ENCODE peak calls at places on chromosomes 3 and 15, in six cellular contexts. One of them, this sample, is unnamed.

GRCh38 chr15:45201557-45202246 is 13.9 kb upstream of the SHF start:
- DNase-seq in mammary epithelial cell: no peak
- DNase-seq in cardiac muscle cell: no peak
- DNase-seq in tibial nerve: no peak
- DNase-seq in neural progenitor cell: no peak
- DNase-seq in ascending aorta: no peak
- DNase-seq in this sample: no peak

GRCh38 chr3:171950373-171950772 is 89.0 kb upstream of the FNDC3B start:
- DNase-seq in mammary epithelial cell: peak; percentile 56
- DNase-seq in tibial nerve: no peak
- DNase-seq in cardiac muscle cell: peak; percentile 23
- DNase-seq in ascending aorta: no peak
- DNase-seq in neural progenitor cell: peak; percentile 33
- DNase-seq in this sample: peak; percentile 76

GRCh38 chr3:297585-297984 is 101.0 kb downstream of the CHL1 start:
- DNase-seq in tibial nerve: no peak
- DNase-seq in neural progenitor cell: peak; percentile 9
- DNase-seq in cardiac muscle cell: no peak
- DNase-seq in ascending aorta: no peak
- DNase-seq in mammary epithelial cell: no peak
- DNase-seq in this sample: no peak

GRCh38 chr15:66115568-66116206 is 137.9 kb downstream of the MEGF11 start:
- DNase-seq in cardiac muscle cell: no peak
- DNase-seq in mammary epithelial cell: no peak
- DNase-seq in tibial nerve: no peak
- DNase-seq in ascending aorta: no peak
- DNase-seq in neural progenitor cell: no peak
- DNase-seq in this sample: no peak

GRCh38 chr3:5201536-5201935 is 14.0 kb downstream of the EDEM1 start:
- DNase-seq in ascending aorta: no peak
- DNase-seq in tibial nerve: no peak
- DNase-seq in mammary epithelial cell: no peak
- DNase-seq in cardiac muscle cell: no peak
- DNase-seq in neural progenitor cell: no peak
- DNase-seq in this sample: no peak

GRCh38 chr3:49124991-49125670 is 4.5 kb upstream of the USP19 start:
- DNase-seq in ascending aorta: no peak
- DNase-seq in mammary epithelial cell: no peak
- DNase-seq in cardiac muscle cell: no peak
- DNase-seq in neural progenitor cell: no peak
- DNase-seq in tibial nerve: no peak
- DNase-seq in this sample: no peak

GRCh38 chr3:24196526-24196925 is 251.4 kb downstream of the NR1D2 start:
- DNase-seq in cardiac muscle cell: no peak
- DNase-seq in neural progenitor cell: no peak
- DNase-seq in mammary epithelial cell: no peak
- DNase-seq in tibial nerve: no peak
- DNase-seq in ascending aorta: no peak
- DNase-seq in this sample: peak; percentile 34

GRCh38 chr3:50525987-50526386 is 22.6 kb upstream of the CACNA2D2 start:
- DNase-seq in mammary epithelial cell: peak; percentile 65
- DNase-seq in ascending aorta: no peak
- DNase-seq in neural progenitor cell: peak; percentile 87
- DNase-seq in tibial nerve: peak; percentile 28
- DNase-seq in cardiac muscle cell: peak; percentile 89
- DNase-seq in this sample: peak; percentile 36

GRCh38 chr3:111811811-111812210 is 47.3 kb upstream of the PHLDB2 start:
- DNase-seq in ascending aorta: no peak
- DNase-seq in mammary epithelial cell: no peak
- DNase-seq in neural progenitor cell: no peak
- DNase-seq in cardiac muscle cell: no peak
- DNase-seq in tibial nerve: no peak
- DNase-seq in this sample: no peak

GRCh38 chr15:78840661-78841060 is 29.4 kb upstream of the ADAMTS7 start:
- DNase-seq in ascending aorta: peak; percentile 81
- DNase-seq in tibial nerve: no peak
- DNase-seq in neural progenitor cell: peak; percentile 24
- DNase-seq in mammary epithelial cell: peak; percentile 31
- DNase-seq in cardiac muscle cell: no peak
- DNase-seq in this sample: no peak

GRCh38 chr3:75655501-75655904 is 8.6 kb upstream of the FRG2C start:
- DNase-seq in mammary epithelial cell: no peak
- DNase-seq in neural progenitor cell: peak; percentile 61
- DNase-seq in ascending aorta: no peak
- DNase-seq in tibial nerve: no peak
- DNase-seq in cardiac muscle cell: peak; percentile 23
- DNase-seq in this sample: no peak

GRCh38 chr3:195068045-195068444 is 202.9 kb downstream of the XXYLT1 start:
- DNase-seq in tibial nerve: no peak
- DNase-seq in neural progenitor cell: no peak
- DNase-seq in ascending aorta: no peak
- DNase-seq in cardiac muscle cell: no peak
- DNase-seq in mammary epithelial cell: peak; percentile 1
- DNase-seq in this sample: peak; percentile 61

GRCh38 chr3:118541791-118542190 is 492.9 kb downstream of the IGSF11 start:
- DNase-seq in neural progenitor cell: no peak
- DNase-seq in tibial nerve: no peak
- DNase-seq in cardiac muscle cell: no peak
- DNase-seq in ascending aorta: no peak
- DNase-seq in mammary epithelial cell: peak; percentile 34
- DNase-seq in this sample: no peak

DNA sequence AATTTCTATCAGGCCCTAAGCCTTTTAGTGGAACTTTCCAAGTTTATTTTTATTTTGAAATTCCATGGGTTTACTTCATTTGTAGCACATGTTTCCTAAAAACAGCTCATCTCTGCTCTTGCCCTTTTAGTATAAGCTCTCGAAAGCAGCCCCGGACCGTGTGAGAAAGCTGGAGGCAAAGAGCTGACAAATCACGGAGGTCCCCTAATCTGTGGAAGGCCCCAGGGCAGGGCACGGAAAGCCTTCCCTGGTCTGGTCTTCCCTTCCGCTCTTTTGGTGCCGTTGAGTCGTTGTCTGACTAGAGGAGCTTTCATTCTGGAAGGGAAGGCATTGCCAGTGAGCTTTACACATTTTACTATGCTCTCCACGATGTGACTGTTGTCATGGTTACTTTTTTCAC is 71.8 kb downstream of the CYP19A1 start:
- DNase-seq in tibial nerve: no peak
- DNase-seq in cardiac muscle cell: no peak
- DNase-seq in ascending aorta: no peak
- DNase-seq in neural progenitor cell: peak; percentile 13
- DNase-seq in mammary epithelial cell: no peak
- DNase-seq in this sample: no peak
- H3K4me3 ChIP-seq in tibial nerve: peak overlapping the region; percentile 57
- H3K4me3 ChIP-seq in cardiac muscle cell: no peak overlapping the region
- H3K4me3 ChIP-seq in ascending aorta: peak overlapping the region; percentile 56
- H3K4me3 ChIP-seq in neural progenitor cell: peak overlapping the region; percentile 44
- H3K4me3 ChIP-seq in mammary epithelial cell: no peak overlapping the region
- H3K4me3 ChIP-seq in this sample: peak overlapping the region; percentile 38

DNA sequence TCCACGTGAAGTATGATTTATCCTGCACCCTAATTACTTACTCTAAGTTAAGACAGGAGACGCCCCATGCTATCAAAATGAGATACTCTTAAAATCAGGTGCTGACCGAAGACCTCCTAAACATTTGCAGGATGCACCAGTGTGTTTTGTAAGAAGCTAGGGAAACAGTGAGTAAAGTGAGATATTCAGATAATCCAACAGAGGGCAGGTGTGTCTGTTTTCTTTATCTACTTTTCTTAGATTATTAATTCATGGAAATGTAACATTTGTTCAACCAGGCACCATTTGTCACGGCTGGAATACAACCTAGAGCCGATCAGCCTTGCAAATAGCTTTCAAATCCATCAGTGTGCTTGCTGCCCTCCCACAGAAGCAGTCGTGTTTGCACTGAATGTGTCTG is 202.0 kb upstream of the CHRM5 start:
- DNase-seq in mammary epithelial cell: no peak
- DNase-seq in neural progenitor cell: no peak
- DNase-seq in tibial nerve: no peak
- DNase-seq in ascending aorta: no peak
- DNase-seq in cardiac muscle cell: no peak
- DNase-seq in this sample: no peak
- TF ChIP-seq CTCF in mammary epithelial cell: peak; percentile 22
- TF ChIP-seq CTCF in neural progenitor cell: no peak
- TF ChIP-seq CTCF in tibial nerve: no peak
- TF ChIP-seq CTCF in ascending aorta: no peak
- TF ChIP-seq CTCF in cardiac muscle cell: no peak
- TF ChIP-seq CTCF in this sample: peak; percentile 5

GRCh38 chr15:96334017-96334704 is 3.7 kb downstream of the NR2F2 start:
- DNase-seq in tibial nerve: peak; percentile 5
- DNase-seq in ascending aorta: peak; percentile 53
- DNase-seq in mammary epithelial cell: no peak
- DNase-seq in cardiac muscle cell: no peak
- DNase-seq in neural progenitor cell: peak; percentile 40
- DNase-seq in this sample: peak; percentile 26
- H3K4me3 ChIP-seq in tibial nerve: peak overlapping the region; percentile 89
- H3K4me3 ChIP-seq in ascending aorta: peak overlapping the region; percentile 95
- H3K4me3 ChIP-seq in mammary epithelial cell: peak overlapping the region; percentile 76
- H3K4me3 ChIP-seq in cardiac muscle cell: no peak overlapping the region
- H3K4me3 ChIP-seq in neural progenitor cell: peak overlapping the region; percentile 92
- H3K4me3 ChIP-seq in this sample: peak overlapping the region; percentile 99

GRCh38 chr3:143970773-143971366 is 753 bp upstream of the DIPK2A start:
- DNase-seq in ascending aorta: peak; percentile 82
- DNase-seq in cardiac muscle cell: peak; percentile 78
- DNase-seq in tibial nerve: peak; percentile 18
- DNase-seq in neural progenitor cell: peak; percentile 87
- DNase-seq in mammary epithelial cell: peak; percentile 37
- DNase-seq in this sample: no peak
- TF ChIP-seq CTCF in ascending aorta: no peak
- TF ChIP-seq CTCF in cardiac muscle cell: no peak
- TF ChIP-seq CTCF in tibial nerve: no peak
- TF ChIP-seq CTCF in neural progenitor cell: no peak
- TF ChIP-seq CTCF in mammary epithelial cell: no peak
- TF ChIP-seq CTCF in this sample: no peak